ENCODE peak calls at places on chromosomes 4 and X, in ten cellular contexts. One of them, this sample, is unnamed.

GRCh38 chr4:41745292-41746024 is 3.1 kb downstream of the PHOX2B start:
- DNase-seq in substantia nigra: no peak
- DNase-seq in left lung: peak; percentile 44
- DNase-seq in amygdala: no peak
- DNase-seq in AG08396: no peak
- DNase-seq in endothelial cell: no peak
- DNase-seq in A549: no peak
- DNase-seq in GM04504: no peak
- DNase-seq in AG08395: no peak
- DNase-seq in caudate nucleus: no peak
- DNase-seq in this sample: no peak

GRCh38 chrX:48896611-48897011 is 957 bp downstream of the TIMM17B start:
- DNase-seq in substantia nigra: no peak
- DNase-seq in AG08396: no peak
- DNase-seq in caudate nucleus: no peak
- DNase-seq in endothelial cell: no peak
- DNase-seq in A549: no peak
- DNase-seq in amygdala: peak; percentile 1
- DNase-seq in GM04504: no peak
- DNase-seq in left lung: no peak
- DNase-seq in AG08395: no peak
- DNase-seq in this sample: no peak

GRCh38 chr4:43339435-43339834 is 446.9 kb downstream of the GRXCR1 start:
- DNase-seq in A549: no peak
- DNase-seq in AG08395: peak; percentile 10
- DNase-seq in amygdala: no peak
- DNase-seq in AG08396: peak; percentile 33
- DNase-seq in endothelial cell: no peak
- DNase-seq in substantia nigra: no peak
- DNase-seq in left lung: no peak
- DNase-seq in GM04504: peak; percentile 28
- DNase-seq in caudate nucleus: no peak
- DNase-seq in this sample: no peak

GRCh38 chr4:140497776-140498636 is at the start of gene MGAT4D:
- DNase-seq in AG08396: no peak
- DNase-seq in GM04504: no peak
- DNase-seq in left lung: peak; percentile 75
- DNase-seq in endothelial cell: peak; percentile 34
- DNase-seq in AG08395: no peak
- DNase-seq in substantia nigra: no peak
- DNase-seq in amygdala: no peak
- DNase-seq in caudate nucleus: no peak
- DNase-seq in A549: no peak
- DNase-seq in this sample: no peak

GRCh38 chr4:56743550-56743949 is 62.5 kb upstream of the HOPX start:
- DNase-seq in caudate nucleus: no peak
- DNase-seq in amygdala: no peak
- DNase-seq in GM04504: no peak
- DNase-seq in left lung: no peak
- DNase-seq in AG08396: peak; percentile 0
- DNase-seq in substantia nigra: no peak
- DNase-seq in endothelial cell: no peak
- DNase-seq in AG08395: no peak
- DNase-seq in A549: no peak
- DNase-seq in this sample: peak; percentile 52

GRCh38 chrX:51336584-51336983 is 4.0 kb downstream of the NUDT10 start:
- DNase-seq in left lung: no peak
- DNase-seq in endothelial cell: peak; percentile 2
- DNase-seq in amygdala: no peak
- DNase-seq in A549: peak; percentile 47
- DNase-seq in GM04504: peak; percentile 13
- DNase-seq in AG08395: peak; percentile 59
- DNase-seq in substantia nigra: no peak
- DNase-seq in caudate nucleus: no peak
- DNase-seq in AG08396: peak; percentile 68
- DNase-seq in this sample: peak; percentile 25

GRCh38 chr4:81919238-81919637 is 447.5 kb upstream of the RASGEF1B start:
- DNase-seq in substantia nigra: no peak
- DNase-seq in endothelial cell: peak; percentile 17
- DNase-seq in AG08396: peak; percentile 16
- DNase-seq in AG08395: no peak
- DNase-seq in GM04504: no peak
- DNase-seq in left lung: no peak
- DNase-seq in A549: peak; percentile 28
- DNase-seq in caudate nucleus: no peak
- DNase-seq in amygdala: no peak
- DNase-seq in this sample: peak; percentile 7

GRCh38 chrX:132375941-132376340 is 112.9 kb downstream of the MBNL3 start:
- DNase-seq in left lung: no peak
- DNase-seq in AG08395: no peak
- DNase-seq in amygdala: no peak
- DNase-seq in endothelial cell: no peak
- DNase-seq in GM04504: no peak
- DNase-seq in A549: peak; percentile 1
- DNase-seq in caudate nucleus: no peak
- DNase-seq in substantia nigra: no peak
- DNase-seq in AG08396: peak; percentile 4
- DNase-seq in this sample: no peak

GRCh38 chrX:131812847-131813825 is 210.0 kb upstream of the STK26 start:
- DNase-seq in A549: peak; percentile 74
- DNase-seq in substantia nigra: no peak
- DNase-seq in amygdala: peak; percentile 9
- DNase-seq in left lung: no peak
- DNase-seq in endothelial cell: no peak
- DNase-seq in GM04504: peak; percentile 76
- DNase-seq in AG08396: peak; percentile 65
- DNase-seq in AG08395: peak; percentile 79
- DNase-seq in caudate nucleus: peak; percentile 75
- DNase-seq in this sample: no peak

GRCh38 chr4:1040344-1041146 is 29.1 kb downstream of the FGFRL1 start:
- DNase-seq in left lung: peak; percentile 75
- DNase-seq in AG08396: no peak
- DNase-seq in GM04504: no peak
- DNase-seq in substantia nigra: no peak
- DNase-seq in amygdala: no peak
- DNase-seq in endothelial cell: no peak
- DNase-seq in A549: no peak
- DNase-seq in AG08395: no peak
- DNase-seq in caudate nucleus: no peak
- DNase-seq in this sample: no peak

GRCh38 chr4:4762300-4762699 is 97.2 kb upstream of the MSX1 start:
- DNase-seq in endothelial cell: no peak
- DNase-seq in left lung: no peak
- DNase-seq in amygdala: no peak
- DNase-seq in A549: no peak
- DNase-seq in GM04504: no peak
- DNase-seq in caudate nucleus: no peak
- DNase-seq in AG08395: no peak
- DNase-seq in substantia nigra: no peak
- DNase-seq in AG08396: no peak
- DNase-seq in this sample: no peak

GRCh38 chrX:96693407-96693806 is 8.8 kb downstream of the DIAPH2 start:
- DNase-seq in caudate nucleus: no peak
- DNase-seq in left lung: no peak
- DNase-seq in AG08395: no peak
- DNase-seq in A549: no peak
- DNase-seq in endothelial cell: no peak
- DNase-seq in amygdala: no peak
- DNase-seq in GM04504: no peak
- DNase-seq in substantia nigra: no peak
- DNase-seq in AG08396: no peak
- DNase-seq in this sample: no peak

GRCh38 chr4:3704669-3705068 is 61.5 kb upstream of the ADRA2C start:
- DNase-seq in A549: no peak
- DNase-seq in GM04504: no peak
- DNase-seq in endothelial cell: no peak
- DNase-seq in amygdala: no peak
- DNase-seq in substantia nigra: no peak
- DNase-seq in AG08395: no peak
- DNase-seq in caudate nucleus: no peak
- DNase-seq in AG08396: no peak
- DNase-seq in left lung: peak; percentile 75
- DNase-seq in this sample: no peak

GRCh38 chr4:140971077-140971792 is 162.0 kb downstream of the RNF150 start:
- DNase-seq in amygdala: no peak
- DNase-seq in GM04504: no peak
- DNase-seq in AG08396: no peak
- DNase-seq in A549: no peak
- DNase-seq in AG08395: no peak
- DNase-seq in left lung: no peak
- DNase-seq in substantia nigra: no peak
- DNase-seq in caudate nucleus: no peak
- DNase-seq in endothelial cell: no peak
- DNase-seq in this sample: no peak

GRCh38 chr4:161856711-161857326 is 307.0 kb downstream of the FSTL5 start:
- DNase-seq in amygdala: no peak
- DNase-seq in A549: no peak
- DNase-seq in AG08396: no peak
- DNase-seq in left lung: no peak
- DNase-seq in AG08395: no peak
- DNase-seq in GM04504: no peak
- DNase-seq in endothelial cell: no peak
- DNase-seq in caudate nucleus: no peak
- DNase-seq in substantia nigra: no peak
- DNase-seq in this sample: no peak

GRCh38 chr4:48968814-48969213 is 17.3 kb upstream of the CWH43 start:
- DNase-seq in AG08395: peak; percentile 53
- DNase-seq in amygdala: no peak
- DNase-seq in A549: no peak
- DNase-seq in left lung: no peak
- DNase-seq in endothelial cell: no peak
- DNase-seq in substantia nigra: no peak
- DNase-seq in AG08396: peak; percentile 48
- DNase-seq in caudate nucleus: no peak
- DNase-seq in GM04504: peak; percentile 24
- DNase-seq in this sample: no peak

GRCh38 chr4:186604124-186604627 is 48.8 kb upstream of the MTNR1A start:
- DNase-seq in amygdala: no peak
- DNase-seq in endothelial cell: no peak
- DNase-seq in AG08395: no peak
- DNase-seq in left lung: no peak
- DNase-seq in GM04504: no peak
- DNase-seq in AG08396: no peak
- DNase-seq in A549: no peak
- DNase-seq in caudate nucleus: no peak
- DNase-seq in substantia nigra: no peak
- DNase-seq in this sample: no peak

GRCh38 chr4:1382776-1383727 is 23.2 kb downstream of the NKX1-1 start:
- DNase-seq in substantia nigra: no peak
- DNase-seq in amygdala: no peak
- DNase-seq in AG08396: no peak
- DNase-seq in A549: no peak
- DNase-seq in caudate nucleus: no peak
- DNase-seq in left lung: peak; percentile 71
- DNase-seq in GM04504: no peak
- DNase-seq in endothelial cell: no peak
- DNase-seq in AG08395: no peak
- DNase-seq in this sample: no peak

GRCh38 chrX:117538441-117539418 is 577.9 kb downstream of the KLHL13 start:
- DNase-seq in endothelial cell: no peak
- DNase-seq in amygdala: peak; percentile 0
- DNase-seq in A549: no peak
- DNase-seq in caudate nucleus: no peak
- DNase-seq in GM04504: no peak
- DNase-seq in AG08396: no peak
- DNase-seq in AG08395: no peak
- DNase-seq in left lung: no peak
- DNase-seq in substantia nigra: no peak
- DNase-seq in this sample: no peak

GRCh38 chr4:145823743-145824142 is 114.9 kb downstream of the ZNF827 start:
- DNase-seq in GM04504: no peak
- DNase-seq in amygdala: no peak
- DNase-seq in A549: no peak
- DNase-seq in left lung: no peak
- DNase-seq in endothelial cell: no peak
- DNase-seq in AG08396: no peak
- DNase-seq in AG08395: no peak
- DNase-seq in caudate nucleus: no peak
- DNase-seq in substantia nigra: no peak
- DNase-seq in this sample: no peak

GRCh38 chrX:20116575-20117240 is at the start of gene MAP7D2:
- DNase-seq in endothelial cell: peak; percentile 11
- DNase-seq in GM04504: no peak
- DNase-seq in left lung: peak; percentile 50
- DNase-seq in AG08395: no peak
- DNase-seq in caudate nucleus: no peak
- DNase-seq in AG08396: peak; percentile 20
- DNase-seq in A549: peak; percentile 24
- DNase-seq in amygdala: no peak
- DNase-seq in substantia nigra: no peak
- DNase-seq in this sample: no peak

GRCh38 chrX:105018865-105019264 is 201.6 kb downstream of the TEX13A start:
- DNase-seq in substantia nigra: no peak
- DNase-seq in GM04504: no peak
- DNase-seq in endothelial cell: no peak
- DNase-seq in A549: no peak
- DNase-seq in AG08395: no peak
- DNase-seq in AG08396: no peak
- DNase-seq in amygdala: no peak
- DNase-seq in left lung: no peak
- DNase-seq in caudate nucleus: no peak
- DNase-seq in this sample: no peak

GRCh38 chrX:18931972-18932371 is 51.9 kb downstream of the PHKA2 start:
- DNase-seq in GM04504: peak; percentile 3
- DNase-seq in left lung: no peak
- DNase-seq in caudate nucleus: no peak
- DNase-seq in AG08396: peak; percentile 36
- DNase-seq in amygdala: no peak
- DNase-seq in A549: peak; percentile 35
- DNase-seq in endothelial cell: peak; percentile 7
- DNase-seq in substantia nigra: no peak
- DNase-seq in AG08395: peak; percentile 10
- DNase-seq in this sample: no peak

GRCh38 chr4:93480452-93480851 is 348.1 kb upstream of the ATOH1 start:
- DNase-seq in A549: no peak
- DNase-seq in amygdala: no peak
- DNase-seq in caudate nucleus: no peak
- DNase-seq in substantia nigra: no peak
- DNase-seq in AG08395: no peak
- DNase-seq in GM04504: no peak
- DNase-seq in left lung: no peak
- DNase-seq in AG08396: no peak
- DNase-seq in endothelial cell: no peak
- DNase-seq in this sample: no peak

GRCh38 chr4:115675721-115676120 is 562.3 kb upstream of the NDST4 start:
- DNase-seq in endothelial cell: no peak
- DNase-seq in substantia nigra: no peak
- DNase-seq in AG08395: no peak
- DNase-seq in amygdala: no peak
- DNase-seq in GM04504: no peak
- DNase-seq in AG08396: no peak
- DNase-seq in caudate nucleus: no peak
- DNase-seq in left lung: no peak
- DNase-seq in A549: no peak
- DNase-seq in this sample: no peak

GRCh38 chrX:20514358-20514757 is 247.6 kb upstream of the RPS6KA3 start:
- DNase-seq in AG08396: peak; percentile 47
- DNase-seq in endothelial cell: no peak
- DNase-seq in substantia nigra: no peak
- DNase-seq in AG08395: peak; percentile 60
- DNase-seq in caudate nucleus: no peak
- DNase-seq in amygdala: no peak
- DNase-seq in left lung: no peak
- DNase-seq in GM04504: peak; percentile 38
- DNase-seq in A549: peak; percentile 60
- DNase-seq in this sample: peak; percentile 6

GRCh38 chr4:129355529-129355928 is 259.6 kb downstream of the C4orf33 start:
- DNase-seq in endothelial cell: no peak
- DNase-seq in caudate nucleus: no peak
- DNase-seq in amygdala: no peak
- DNase-seq in left lung: no peak
- DNase-seq in A549: no peak
- DNase-seq in AG08396: no peak
- DNase-seq in GM04504: no peak
- DNase-seq in AG08395: no peak
- DNase-seq in substantia nigra: no peak
- DNase-seq in this sample: no peak